ENCODE peak calls at places on chromosomes 12 and 14, in ten cellular contexts. One of them, this sample, is unnamed. For H3K36me3, the result is how much of the 10 kb centered on the place peaks cover.

GRCh38 chr12:106255952-106256351 is 8.1 kb upstream of the CKAP4 start:
- DNase-seq in kidney epithelial cell: no peak
- DNase-seq in endodermal cell: no peak
- DNase-seq in WERI-Rb-1: no peak
- DNase-seq in heart left ventricle: no peak
- DNase-seq in adrenal gland: no peak
- DNase-seq in Peyer's patch: no peak
- DNase-seq in psoas muscle: no peak
- DNase-seq in suprapubic skin: no peak
- DNase-seq in pancreas: no peak
- DNase-seq in this sample: no peak

GRCh38 chr12:106309671-106310313 is 7.3 kb downstream of the TCP11L2 start:
- DNase-seq in adrenal gland: no peak
- DNase-seq in pancreas: no peak
- DNase-seq in suprapubic skin: no peak
- DNase-seq in Peyer's patch: no peak
- DNase-seq in WERI-Rb-1: no peak
- DNase-seq in psoas muscle: peak
- DNase-seq in endodermal cell: no peak
- DNase-seq in kidney epithelial cell: peak
- DNase-seq in heart left ventricle: no peak
- DNase-seq in this sample: no peak

GRCh38 chr12:59084758-59085383 is 164.6 kb upstream of the LRIG3 start:
- DNase-seq in suprapubic skin: peak
- DNase-seq in WERI-Rb-1: no peak
- DNase-seq in psoas muscle: peak
- DNase-seq in kidney epithelial cell: no peak
- DNase-seq in heart left ventricle: no peak
- DNase-seq in adrenal gland: no peak
- DNase-seq in Peyer's patch: no peak
- DNase-seq in endodermal cell: peak
- DNase-seq in pancreas: no peak
- DNase-seq in this sample: no peak

GRCh38 chr14:72292689-72293024 is 360.4 kb downstream of the RGS6 start:
- DNase-seq in kidney epithelial cell: no peak
- DNase-seq in pancreas: no peak
- DNase-seq in Peyer's patch: no peak
- DNase-seq in adrenal gland: no peak
- DNase-seq in endodermal cell: no peak
- DNase-seq in suprapubic skin: no peak
- DNase-seq in WERI-Rb-1: no peak
- DNase-seq in psoas muscle: no peak
- DNase-seq in heart left ventricle: no peak
- DNase-seq in this sample: no peak

GRCh38 chr14:20714593-20715250 is 26.2 kb downstream of the ANG start:
- DNase-seq in endodermal cell: no peak
- DNase-seq in adrenal gland: peak
- DNase-seq in kidney epithelial cell: no peak
- DNase-seq in pancreas: peak
- DNase-seq in Peyer's patch: peak
- DNase-seq in WERI-Rb-1: no peak
- DNase-seq in heart left ventricle: peak
- DNase-seq in psoas muscle: peak
- DNase-seq in suprapubic skin: peak
- DNase-seq in this sample: peak

GRCh38 chr14:66069830-66070541 is 416.2 kb upstream of the CCDC196 start:
- DNase-seq in WERI-Rb-1: no peak
- DNase-seq in Peyer's patch: no peak
- DNase-seq in heart left ventricle: no peak
- DNase-seq in endodermal cell: no peak
- DNase-seq in kidney epithelial cell: no peak
- DNase-seq in psoas muscle: no peak
- DNase-seq in suprapubic skin: no peak
- DNase-seq in adrenal gland: no peak
- DNase-seq in pancreas: no peak
- DNase-seq in this sample: no peak

GRCh38 chr14:101070540-101071492 is 167.3 kb upstream of the RTL1 start:
- DNase-seq in endodermal cell: peak
- DNase-seq in pancreas: no peak
- DNase-seq in Peyer's patch: peak
- DNase-seq in WERI-Rb-1: no peak
- DNase-seq in kidney epithelial cell: no peak
- DNase-seq in adrenal gland: peak
- DNase-seq in psoas muscle: no peak
- DNase-seq in heart left ventricle: peak
- DNase-seq in suprapubic skin: peak
- DNase-seq in this sample: peak

GRCh38 chr14:26017270-26017669 is 580.6 kb downstream of the NOVA1 start:
- DNase-seq in endodermal cell: no peak
- DNase-seq in pancreas: no peak
- DNase-seq in kidney epithelial cell: no peak
- DNase-seq in psoas muscle: no peak
- DNase-seq in suprapubic skin: no peak
- DNase-seq in WERI-Rb-1: no peak
- DNase-seq in heart left ventricle: no peak
- DNase-seq in adrenal gland: no peak
- DNase-seq in Peyer's patch: no peak
- DNase-seq in this sample: no peak

GRCh38 chr14:101243587-101244338 is 317.5 kb upstream of the DIO3 start:
- DNase-seq in WERI-Rb-1: no peak
- DNase-seq in pancreas: no peak
- DNase-seq in kidney epithelial cell: no peak
- DNase-seq in endodermal cell: peak
- DNase-seq in heart left ventricle: no peak
- DNase-seq in psoas muscle: no peak
- DNase-seq in Peyer's patch: no peak
- DNase-seq in suprapubic skin: no peak
- DNase-seq in adrenal gland: no peak
- DNase-seq in this sample: no peak

GRCh38 chr12:124557518-124558223 is 9.7 kb downstream of the NCOR2 start:
- DNase-seq in psoas muscle: no peak
- DNase-seq in pancreas: no peak
- DNase-seq in Peyer's patch: no peak
- DNase-seq in adrenal gland: no peak
- DNase-seq in kidney epithelial cell: no peak
- DNase-seq in heart left ventricle: no peak
- DNase-seq in suprapubic skin: no peak
- DNase-seq in endodermal cell: peak
- DNase-seq in WERI-Rb-1: peak
- DNase-seq in this sample: peak

GRCh38 chr14:104942586-104942985 is 17.9 kb downstream of the PLD4 start:
- DNase-seq in heart left ventricle: peak
- DNase-seq in WERI-Rb-1: peak
- DNase-seq in kidney epithelial cell: no peak
- DNase-seq in suprapubic skin: no peak
- DNase-seq in pancreas: no peak
- DNase-seq in Peyer's patch: peak
- DNase-seq in adrenal gland: no peak
- DNase-seq in psoas muscle: no peak
- DNase-seq in endodermal cell: no peak
- DNase-seq in this sample: no peak

GRCh38 chr12:6959376-6960290 is 8.5 kb downstream of the PTPN6 start:
- DNase-seq in Peyer's patch: peak
- DNase-seq in endodermal cell: no peak
- DNase-seq in adrenal gland: peak
- DNase-seq in suprapubic skin: peak
- DNase-seq in heart left ventricle: no peak
- DNase-seq in kidney epithelial cell: no peak
- DNase-seq in pancreas: peak
- DNase-seq in psoas muscle: peak
- DNase-seq in WERI-Rb-1: no peak
- DNase-seq in this sample: peak

GRCh38 chr14:103194256-103195045 is 71.2 kb downstream of the TNFAIP2 start:
- DNase-seq in suprapubic skin: peak
- DNase-seq in psoas muscle: no peak
- DNase-seq in pancreas: no peak
- DNase-seq in endodermal cell: no peak
- DNase-seq in adrenal gland: no peak
- DNase-seq in WERI-Rb-1: no peak
- DNase-seq in kidney epithelial cell: peak
- DNase-seq in heart left ventricle: no peak
- DNase-seq in Peyer's patch: no peak
- DNase-seq in this sample: no peak

GRCh38 chr14:55297611-55298323 is 26.5 kb downstream of the FBXO34 start:
- DNase-seq in heart left ventricle: no peak
- DNase-seq in endodermal cell: no peak
- DNase-seq in WERI-Rb-1: no peak
- DNase-seq in psoas muscle: no peak
- DNase-seq in kidney epithelial cell: no peak
- DNase-seq in suprapubic skin: no peak
- DNase-seq in Peyer's patch: no peak
- DNase-seq in pancreas: no peak
- DNase-seq in adrenal gland: no peak
- DNase-seq in this sample: no peak
- TF ChIP-seq CTCF in heart left ventricle: no peak
- TF ChIP-seq CTCF in endodermal cell: peak
- TF ChIP-seq CTCF in WERI-Rb-1: no peak
- TF ChIP-seq CTCF in psoas muscle: no peak
- TF ChIP-seq CTCF in kidney epithelial cell: no peak
- TF ChIP-seq CTCF in suprapubic skin: no peak
- TF ChIP-seq CTCF in Peyer's patch: peak
- TF ChIP-seq CTCF in pancreas: no peak
- TF ChIP-seq CTCF in adrenal gland: no peak
- TF ChIP-seq CTCF in this sample: peak

DNA sequence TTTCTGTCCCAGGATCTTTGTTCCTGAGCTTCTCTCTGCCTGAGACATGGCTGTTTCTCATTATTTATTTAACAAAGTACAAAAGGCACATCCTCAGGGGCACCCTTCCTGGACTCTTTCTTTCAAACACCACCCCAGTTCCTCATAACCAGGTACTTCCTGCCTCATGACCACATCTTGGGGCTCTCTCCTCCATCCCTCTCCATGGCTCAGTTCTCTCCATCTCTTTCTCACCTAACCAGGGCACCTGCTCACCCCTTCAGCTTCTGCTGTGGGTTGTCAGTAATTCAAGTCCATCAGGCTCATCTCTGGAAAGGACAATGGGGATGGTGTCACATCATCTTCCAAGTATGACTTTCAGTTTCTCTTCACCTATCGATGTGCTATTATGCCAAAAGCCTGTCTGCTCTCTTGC is 670.5 kb upstream of the TBX3 start:
- DNase-seq in adrenal gland: no peak
- DNase-seq in heart left ventricle: no peak
- DNase-seq in suprapubic skin: no peak
- DNase-seq in endodermal cell: no peak
- DNase-seq in pancreas: no peak
- DNase-seq in psoas muscle: no peak
- DNase-seq in kidney epithelial cell: no peak
- DNase-seq in Peyer's patch: no peak
- DNase-seq in WERI-Rb-1: no peak
- DNase-seq in this sample: no peak
- H3K4me3 ChIP-seq in adrenal gland: no peak
- H3K4me3 ChIP-seq in heart left ventricle: peak
- H3K4me3 ChIP-seq in suprapubic skin: peak
- H3K4me3 ChIP-seq in endodermal cell: no peak
- H3K4me3 ChIP-seq in pancreas: no peak
- H3K4me3 ChIP-seq in psoas muscle: no peak
- H3K4me3 ChIP-seq in kidney epithelial cell: peak
- H3K4me3 ChIP-seq in Peyer's patch: peak
- H3K4me3 ChIP-seq in WERI-Rb-1: no peak
- H3K4me3 ChIP-seq in this sample: peak

GRCh38 chr12:57103856-57104255 is 7.3 kb downstream of the STAT6 start:
- DNase-seq in pancreas: no peak
- DNase-seq in WERI-Rb-1: no peak
- DNase-seq in suprapubic skin: no peak
- DNase-seq in kidney epithelial cell: no peak
- DNase-seq in psoas muscle: no peak
- DNase-seq in Peyer's patch: no peak
- DNase-seq in endodermal cell: no peak
- DNase-seq in heart left ventricle: no peak
- DNase-seq in adrenal gland: no peak
- DNase-seq in this sample: no peak

GRCh38 chr12:57106021-57106708 is 5.0 kb downstream of the STAT6 start:
- DNase-seq in adrenal gland: peak
- DNase-seq in heart left ventricle: no peak
- DNase-seq in endodermal cell: no peak
- DNase-seq in psoas muscle: no peak
- DNase-seq in kidney epithelial cell: no peak
- DNase-seq in Peyer's patch: no peak
- DNase-seq in pancreas: no peak
- DNase-seq in WERI-Rb-1: no peak
- DNase-seq in suprapubic skin: peak
- DNase-seq in this sample: no peak

GRCh38 chr12:57105011-57105753 is 6.0 kb downstream of the STAT6 start:
- DNase-seq in kidney epithelial cell: no peak
- DNase-seq in pancreas: no peak
- DNase-seq in adrenal gland: no peak
- DNase-seq in WERI-Rb-1: no peak
- DNase-seq in Peyer's patch: no peak
- DNase-seq in psoas muscle: no peak
- DNase-seq in heart left ventricle: no peak
- DNase-seq in endodermal cell: no peak
- DNase-seq in suprapubic skin: peak
- DNase-seq in this sample: no peak

GRCh38 chr12:57101892-57102695 is 9.1 kb downstream of the STAT6 start:
- DNase-seq in pancreas: no peak
- DNase-seq in psoas muscle: no peak
- DNase-seq in endodermal cell: no peak
- DNase-seq in suprapubic skin: peak
- DNase-seq in adrenal gland: peak
- DNase-seq in Peyer's patch: peak
- DNase-seq in WERI-Rb-1: no peak
- DNase-seq in kidney epithelial cell: no peak
- DNase-seq in heart left ventricle: no peak
- DNase-seq in this sample: no peak

DNA sequence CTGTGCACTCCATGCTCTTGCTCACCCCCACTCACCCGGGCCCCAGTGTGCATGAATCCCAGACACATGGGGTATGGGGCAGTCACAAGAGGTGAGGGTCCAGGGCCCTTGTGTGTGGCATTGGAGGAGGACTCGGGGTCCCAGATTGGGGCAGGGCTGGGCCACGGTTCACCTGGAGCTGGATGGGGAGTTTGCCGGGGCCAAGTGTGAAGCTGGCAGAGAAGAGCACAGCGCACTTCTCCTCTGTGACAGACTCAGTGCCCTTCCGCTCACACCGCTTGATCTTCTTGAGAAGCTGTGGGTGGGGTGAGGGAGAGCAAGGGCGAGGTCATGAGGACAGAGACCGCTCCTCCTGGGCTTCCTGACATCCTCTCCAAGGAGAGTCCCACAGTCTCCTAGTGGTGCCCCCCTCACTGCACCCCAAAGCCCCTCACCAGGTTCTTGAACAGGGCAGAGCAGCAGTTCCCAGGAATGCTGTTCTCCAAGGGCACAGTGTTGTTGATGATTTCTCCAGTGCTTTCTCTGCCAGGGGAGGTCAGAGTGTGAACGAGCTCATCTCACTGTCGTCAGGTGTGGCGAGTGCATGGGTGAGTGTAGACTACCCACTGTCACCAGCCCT is 6.8 kb downstream of the STAT6 start:
- DNase-seq in endodermal cell: no peak
- DNase-seq in WERI-Rb-1: no peak
- DNase-seq in adrenal gland: no peak
- DNase-seq in suprapubic skin: peak
- DNase-seq in heart left ventricle: no peak
- DNase-seq in psoas muscle: no peak
- DNase-seq in Peyer's patch: no peak
- DNase-seq in kidney epithelial cell: no peak
- DNase-seq in pancreas: no peak
- DNase-seq in this sample: no peak
- H3K36me3 ChIP-seq in endodermal cell: under half
- H3K36me3 ChIP-seq in WERI-Rb-1: under half
- H3K36me3 ChIP-seq in adrenal gland: under half
- H3K36me3 ChIP-seq in suprapubic skin: half or more
- H3K36me3 ChIP-seq in heart left ventricle: half or more
- H3K36me3 ChIP-seq in psoas muscle: under half
- H3K36me3 ChIP-seq in Peyer's patch: under half
- H3K36me3 ChIP-seq in kidney epithelial cell: under half
- H3K36me3 ChIP-seq in pancreas: under half
- H3K36me3 ChIP-seq in this sample: half or more

GRCh38 chr14:74478996-74479635 is 14.0 kb downstream of the NPC2 start:
- DNase-seq in adrenal gland: no peak
- DNase-seq in pancreas: no peak
- DNase-seq in suprapubic skin: no peak
- DNase-seq in heart left ventricle: no peak
- DNase-seq in psoas muscle: no peak
- DNase-seq in endodermal cell: peak
- DNase-seq in kidney epithelial cell: no peak
- DNase-seq in Peyer's patch: no peak
- DNase-seq in WERI-Rb-1: peak
- DNase-seq in this sample: no peak
- TF ChIP-seq CTCF in adrenal gland: peak
- TF ChIP-seq CTCF in pancreas: no peak
- TF ChIP-seq CTCF in suprapubic skin: peak
- TF ChIP-seq CTCF in heart left ventricle: peak
- TF ChIP-seq CTCF in psoas muscle: peak
- TF ChIP-seq CTCF in endodermal cell: peak
- TF ChIP-seq CTCF in kidney epithelial cell: peak
- TF ChIP-seq CTCF in Peyer's patch: peak
- TF ChIP-seq CTCF in WERI-Rb-1: peak
- TF ChIP-seq CTCF in this sample: peak

This sample was measured in upper lobe of right lung.